ENCODE peak calls at places on chromosomes 11 and 22, in six cellular contexts. S is NCI-H2029 treated with DMSO at 0.1 percent for 48 hours; H is GM13976; B is iPS-NIHi11; Y is activated CD8-positive, alpha-beta memory T cell treated with anti-CD3 and anti-CD28 coated beads for 4 hours; C is coronary artery. R is an unnamed sample.
A peak's percentile ranks its signal among the peaks of the same experiment; 100 is the strongest.

GRCh38 chr11:57792870-57793269 is 31.3 kb downstream of the CTNND1 start:
- DNase-seq in B (no peak), C (no peak), Y (no peak), S (no peak), H (no peak), R (no peak)

GRCh38 chr11:69558519-69558941 is 77.1 kb downstream of the LINC01488 start:
- DNase-seq in C (peak; percentile 11), Y (peak; percentile 27), H (no peak), B (no peak), S (no peak), R (no peak)

GRCh38 chr11:87431386-87431785 is 393.7 kb downstream of the TMEM135 start:
- DNase-seq in H (no peak), B (no peak), S (no peak), C (no peak), Y (no peak), R (no peak)

GRCh38 chr11:409600-410471 is 5.0 kb downstream of the SIGIRR start:
- DNase-seq in Y (no peak), C (no peak), B (no peak), H (no peak), S (no peak), R (no peak)

GRCh38 chr11:124788521-124788920 is 11.7 kb downstream of the MSANTD2 start:
- DNase-seq in B (no peak), H (no peak), C (no peak), Y (no peak), S (no peak), R (no peak)

GRCh38 chr11:13955971-13956421 is 6.5 kb upstream of the SPON1 start:
- DNase-seq in C (no peak), Y (no peak), S (peak; percentile 70), B (peak; percentile 63), H (peak; percentile 30), R (peak; percentile 41)

GRCh38 chr11:57568330-57568766 is 876 bp upstream of the UBE2L6 start:
- DNase-seq in H (no peak), B (no peak), Y (no peak), S (peak; percentile 65), C (no peak), R (peak; percentile 69)

GRCh38 chr11:120217941-120218694 is 7.3 kb downstream of the OAF start:
- DNase-seq in S (peak; percentile 47), H (no peak), Y (no peak), B (no peak), C (no peak), R (no peak)

GRCh38 chr11:69297926-69298777 is 4.2 kb downstream of the MYEOV start:
- DNase-seq in B (no peak), C (no peak), H (peak; percentile 89), S (no peak), Y (no peak), R (peak; percentile 89)

GRCh38 chr11:117194267-117194666 is 4.9 kb upstream of the TAGLN start:
- DNase-seq in C (no peak), B (no peak), Y (no peak), S (no peak), H (no peak), R (no peak)

GRCh38 chr11:120658071-120658423 is 146.5 kb downstream of the GRIK4 start:
- DNase-seq in C (no peak), H (peak; percentile 56), Y (no peak), B (no peak), S (no peak), R (no peak)

GRCh38 chr22:37502342-37503182 is 16.4 kb upstream of the MFNG start:
- DNase-seq in Y (no peak), C (no peak), H (no peak), B (no peak), S (no peak), R (no peak)

GRCh38 chr11:363948-364761 is 5.1 kb upstream of the B4GALNT4 start:
- DNase-seq in Y (peak; percentile 34), B (peak; percentile 80), S (no peak), C (no peak), H (peak; percentile 61), R (peak; percentile 24)

GRCh38 chr11:34833602-34834001 is 82.6 kb downstream of the APIP start:
- DNase-seq in B (no peak), H (no peak), C (no peak), S (no peak), Y (no peak), R (no peak)

GRCh38 chr22:29615705-29616104 is 12.3 kb downstream of the NF2 start:
- DNase-seq in H (no peak), S (no peak), Y (no peak), C (no peak), B (no peak), R (no peak)

GRCh38 chr11:65013692-65014145 is 241 bp upstream of the ARL2 start:
- DNase-seq in B (peak; percentile 97), C (peak; percentile 93), Y (peak; percentile 74), S (peak; percentile 71), H (peak; percentile 95), R (peak; percentile 80)

GRCh38 chr11:74720596-74721478 is 10.4 kb downstream of the CHRDL2 start:
- DNase-seq in B (no peak), Y (no peak), H (no peak), S (no peak), C (peak; percentile 81), R (no peak)

GRCh38 chr22:23285236-23285635 is 104.9 kb downstream of the BCR start:
- DNase-seq in B (no peak), H (no peak), S (no peak), C (no peak), Y (no peak), R (no peak)

R was measured in HFFc6.